ENCODE peak calls at places on chromosomes 3 and 15, in four cellular contexts. One of them, this sample, is unnamed.

GRCh38 chr3:194632211-194632982 is 822 bp downstream of the TMEM44 start:
- DNase-seq in K562: peak
- DNase-seq in GM12878: no peak
- DNase-seq in HepG2: no peak
- DNase-seq in this sample: no peak

GRCh38 chr15:25179673-25180511 is 225.1 kb downstream of the SNRPN start:
- DNase-seq in K562: no peak
- DNase-seq in GM12878: no peak
- DNase-seq in HepG2: no peak
- DNase-seq in this sample: peak

GRCh38 chr3:155983834-155984474 is 113.5 kb downstream of the GMPS start:
- DNase-seq in K562: peak
- DNase-seq in GM12878: no peak
- DNase-seq in HepG2: no peak
- DNase-seq in this sample: no peak

GRCh38 chr15:80568298-80568697 is 126.8 kb upstream of the ABHD17C start:
- DNase-seq in K562: no peak
- DNase-seq in GM12878: no peak
- DNase-seq in HepG2: no peak
- DNase-seq in this sample: no peak

GRCh38 chr3:31423522-31423921 is 109.2 kb upstream of the STT3B start:
- DNase-seq in K562: no peak
- DNase-seq in GM12878: no peak
- DNase-seq in HepG2: peak
- DNase-seq in this sample: no peak

GRCh38 chr15:87944687-87945086 is 311.9 kb downstream of the NTRK3 start:
- DNase-seq in K562: no peak
- DNase-seq in GM12878: no peak
- DNase-seq in HepG2: no peak
- DNase-seq in this sample: no peak

GRCh38 chr3:10758304-10759037 is 57.6 kb upstream of the SLC6A11 start:
- DNase-seq in K562: peak
- DNase-seq in GM12878: peak
- DNase-seq in HepG2: peak
- DNase-seq in this sample: peak

GRCh38 chr3:9727041-9727595 is 4.4 kb upstream of the BRPF1 start:
- DNase-seq in K562: peak
- DNase-seq in GM12878: no peak
- DNase-seq in HepG2: peak
- DNase-seq in this sample: peak

GRCh38 chr3:137978328-137978727 is 31.6 kb upstream of the CLDN18 start:
- DNase-seq in K562: no peak
- DNase-seq in GM12878: no peak
- DNase-seq in HepG2: no peak
- DNase-seq in this sample: no peak

GRCh38 chr3:187935623-187936156 is 190.4 kb upstream of the BCL6 start:
- DNase-seq in K562: no peak
- DNase-seq in GM12878: peak
- DNase-seq in HepG2: no peak
- DNase-seq in this sample: no peak

GRCh38 chr15:100043069-100043641 is 298.6 kb downstream of the ADAMTS17 start:
- DNase-seq in K562: no peak
- DNase-seq in GM12878: no peak
- DNase-seq in HepG2: no peak
- DNase-seq in this sample: no peak

GRCh38 chr3:48112813-48113212 is 75.4 kb downstream of the CDC25A start:
- DNase-seq in K562: no peak
- DNase-seq in GM12878: no peak
- DNase-seq in HepG2: no peak
- DNase-seq in this sample: no peak

GRCh38 chr3:308597-309321 is 112.2 kb downstream of the CHL1 start:
- DNase-seq in K562: no peak
- DNase-seq in GM12878: no peak
- DNase-seq in HepG2: no peak
- DNase-seq in this sample: no peak

GRCh38 chr3:149339931-149340309 is 6.5 kb upstream of the TM4SF18 start:
- DNase-seq in K562: no peak
- DNase-seq in GM12878: no peak
- DNase-seq in HepG2: peak
- DNase-seq in this sample: peak

GRCh38 chr3:149152420-149152819 is 23.0 kb downstream of the HPS3 start:
- DNase-seq in K562: no peak
- DNase-seq in GM12878: peak
- DNase-seq in HepG2: no peak
- DNase-seq in this sample: no peak

GRCh38 chr15:85764649-85765277 is 30.0 kb downstream of the KLHL25 start:
- DNase-seq in K562: no peak
- DNase-seq in GM12878: no peak
- DNase-seq in HepG2: no peak
- DNase-seq in this sample: no peak

GRCh38 chr3:32399030-32399620 is 7.5 kb downstream of the CMTM7 start:
- DNase-seq in K562: peak
- DNase-seq in GM12878: no peak
- DNase-seq in HepG2: peak
- DNase-seq in this sample: no peak

GRCh38 chr15:49604625-49605409 is 15.8 kb downstream of the FAM227B start:
- DNase-seq in K562: no peak
- DNase-seq in GM12878: no peak
- DNase-seq in HepG2: no peak
- DNase-seq in this sample: no peak

GRCh38 chr3:29324180-29324651 is 43.3 kb downstream of the RBMS3 start:
- DNase-seq in K562: no peak
- DNase-seq in GM12878: peak
- DNase-seq in HepG2: no peak
- DNase-seq in this sample: no peak
- TF ChIP-seq TCF7 in K562: no peak
- TF ChIP-seq TCF7 in GM12878: no peak
- TF ChIP-seq TCF7 in HepG2: no peak
- TF ChIP-seq TCF7 in this sample: no peak

DNA sequence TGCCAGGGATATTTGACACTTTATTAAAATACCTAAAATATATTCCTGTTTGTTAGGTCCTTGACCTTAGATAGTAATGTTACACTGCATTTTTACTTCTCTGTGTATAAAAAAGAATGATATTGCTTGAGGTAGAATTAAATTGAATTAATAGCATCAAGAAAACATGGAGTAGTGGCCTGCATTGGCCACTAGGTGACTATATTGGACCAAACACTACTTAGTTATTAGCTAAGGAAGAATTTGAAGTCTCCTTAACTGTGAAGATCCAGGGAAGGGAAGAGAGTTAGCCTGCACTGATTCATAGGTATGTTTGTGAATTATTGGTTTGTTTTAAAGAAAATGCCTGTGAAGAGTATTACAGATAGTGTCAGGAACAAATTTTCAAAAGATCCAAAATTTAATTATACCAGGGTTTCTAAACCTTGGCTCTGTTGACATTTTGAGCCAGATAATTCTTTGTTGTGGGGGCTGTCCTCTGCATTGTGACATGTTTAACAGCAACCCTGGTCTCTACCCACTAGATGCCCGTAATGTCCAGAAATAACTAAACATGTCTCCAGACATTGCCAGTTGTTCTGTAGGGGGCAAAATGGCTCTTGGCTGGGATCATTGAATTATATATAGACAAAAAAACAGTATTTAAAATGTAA is 103.6 kb upstream of the THSD4 start:
- DNase-seq in K562: no peak
- DNase-seq in GM12878: no peak
- DNase-seq in HepG2: peak
- DNase-seq in this sample: no peak
- TF ChIP-seq TCF7 in K562: no peak
- TF ChIP-seq TCF7 in GM12878: no peak
- TF ChIP-seq TCF7 in HepG2: no peak
- TF ChIP-seq TCF7 in this sample: no peak

DNA sequence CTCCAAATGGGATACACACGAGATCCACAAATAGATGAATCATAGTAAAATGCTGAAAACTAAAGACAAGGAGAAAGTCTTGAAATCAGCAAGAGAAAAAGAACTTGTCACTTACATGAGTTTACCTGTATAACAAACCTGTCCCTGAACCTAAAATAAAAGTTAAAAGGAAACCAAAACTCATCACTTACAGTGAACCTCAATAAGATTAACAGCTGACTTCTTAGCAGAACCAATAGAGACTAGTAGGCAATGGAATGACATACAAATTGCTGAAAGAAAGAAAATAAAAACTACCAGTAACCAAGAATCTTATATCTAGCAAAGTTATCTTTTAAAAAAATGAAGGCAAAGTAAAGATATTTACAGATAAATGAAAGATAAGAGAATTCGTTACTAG is 27.4 kb downstream of the SEC22A start:
- DNase-seq in K562: no peak
- DNase-seq in GM12878: no peak
- DNase-seq in HepG2: no peak
- DNase-seq in this sample: no peak
- TF ChIP-seq TCF7 in K562: no peak
- TF ChIP-seq TCF7 in GM12878: no peak
- TF ChIP-seq TCF7 in HepG2: no peak
- TF ChIP-seq TCF7 in this sample: no peak

GRCh38 chr15:35444557-35445204 is 101.3 kb downstream of the DPH6 start:
- DNase-seq in K562: peak
- DNase-seq in GM12878: peak
- DNase-seq in HepG2: peak
- DNase-seq in this sample: no peak
- TF ChIP-seq TCF7 in K562: no peak
- TF ChIP-seq TCF7 in GM12878: no peak
- TF ChIP-seq TCF7 in HepG2: no peak
- TF ChIP-seq TCF7 in this sample: no peak

GRCh38 chr15:75063338-75063737 is 39.9 kb downstream of the PPCDC start:
- DNase-seq in K562: no peak
- DNase-seq in GM12878: no peak
- DNase-seq in HepG2: no peak
- DNase-seq in this sample: no peak
- TF ChIP-seq TCF7 in K562: no peak
- TF ChIP-seq TCF7 in GM12878: no peak
- TF ChIP-seq TCF7 in HepG2: no peak
- TF ChIP-seq TCF7 in this sample: no peak